ENCODE peak calls at places on chromosomes 5 and 9, in seven cellular contexts. D is astrocyte of the spinal cord, Q is GM12865, F is neural progenitor cell, M is A549, B is testis, L is endodermal cell. Z is an unnamed sample.

GRCh38 chr5:17359451-17359965 is 138.5 kb upstream of the TAF11L2 start:
- DNase-seq in D (peak; percentile 69), Q (no peak), F (no peak), M (no peak), B (no peak), L (no peak), Z (no peak)

GRCh38 chr5:61969347-61969746 is 336.7 kb upstream of the KIF2A start:
- DNase-seq in D (no peak), Q (no peak), F (no peak), M (no peak), B (no peak), L (no peak), Z (no peak)

GRCh38 chr5:29833394-29833793 is 1360.1 kb upstream of the CDH6 start:
- DNase-seq in D (no peak), Q (no peak), F (peak; percentile 13), M (no peak), B (no peak), L (no peak), Z (no peak)

GRCh38 chr9:135582966-135583685 is 21.6 kb downstream of the PAEP start:
- DNase-seq in D (no peak), Q (no peak), F (no peak), M (no peak), B (peak; percentile 5), L (no peak), Z (no peak)

GRCh38 chr9:89461302-89461701 is 36.6 kb downstream of the SEMA4D start:
- DNase-seq in D (peak; percentile 83), Q (no peak), F (no peak), M (no peak), B (no peak), L (no peak), Z (no peak)

GRCh38 chr9:4375424-4376195 is 75.7 kb upstream of the GLIS3 start:
- DNase-seq in D (peak; percentile 68), Q (peak; percentile 21), F (peak; percentile 52), M (peak; percentile 52), B (no peak), L (no peak), Z (no peak)

GRCh38 chr5:93017854-93018253 is 563.2 kb downstream of the NR2F1-AS1 start:
- DNase-seq in D (peak; percentile 75), Q (no peak), F (no peak), M (no peak), B (no peak), L (no peak), Z (no peak)

GRCh38 chr5:154403776-154404387 is 41.9 kb upstream of the SAP30L start:
- DNase-seq in D (no peak), Q (no peak), F (peak; percentile 44), M (no peak), B (peak; percentile 12), L (no peak), Z (no peak)

GRCh38 chr5:73454379-73455036 is 5.9 kb upstream of the FOXD1 start:
- DNase-seq in D (peak; percentile 65), Q (peak; percentile 56), F (peak; percentile 84), M (no peak), B (peak; percentile 46), L (peak; percentile 94), Z (no peak)

GRCh38 chr9:93589688-93590087 is 13.3 kb downstream of the PHF2 start:
- DNase-seq in D (peak; percentile 26), Q (no peak), F (peak; percentile 40), M (no peak), B (no peak), L (peak; percentile 44), Z (no peak)

GRCh38 chr5:178287791-178288105 is 55.1 kb upstream of the PHYKPL start:
- DNase-seq in D (no peak), Q (no peak), F (no peak), M (no peak), B (no peak), L (no peak), Z (peak; percentile 16)

GRCh38 chr9:20225841-20226240 is 396.5 kb downstream of the MLLT3 start:
- DNase-seq in D (no peak), Q (no peak), F (no peak), M (no peak), B (no peak), L (no peak), Z (no peak)

GRCh38 chr9:4576448-4576847 is 85.6 kb upstream of the PLPP6 start:
- DNase-seq in D (no peak), Q (no peak), F (no peak), M (no peak), B (no peak), L (no peak), Z (no peak)

GRCh38 chr9:89687216-89687615 is 82.4 kb downstream of the GADD45G start:
- DNase-seq in D (no peak), Q (no peak), F (no peak), M (no peak), B (no peak), L (no peak), Z (no peak)

GRCh38 chr5:76402251-76402879 is 720 bp upstream of the IQGAP2 start:
- DNase-seq in D (peak; percentile 13), Q (peak; percentile 91), F (peak; percentile 79), M (peak; percentile 46), B (peak; percentile 34), L (peak; percentile 87), Z (peak; percentile 84)

DNA sequence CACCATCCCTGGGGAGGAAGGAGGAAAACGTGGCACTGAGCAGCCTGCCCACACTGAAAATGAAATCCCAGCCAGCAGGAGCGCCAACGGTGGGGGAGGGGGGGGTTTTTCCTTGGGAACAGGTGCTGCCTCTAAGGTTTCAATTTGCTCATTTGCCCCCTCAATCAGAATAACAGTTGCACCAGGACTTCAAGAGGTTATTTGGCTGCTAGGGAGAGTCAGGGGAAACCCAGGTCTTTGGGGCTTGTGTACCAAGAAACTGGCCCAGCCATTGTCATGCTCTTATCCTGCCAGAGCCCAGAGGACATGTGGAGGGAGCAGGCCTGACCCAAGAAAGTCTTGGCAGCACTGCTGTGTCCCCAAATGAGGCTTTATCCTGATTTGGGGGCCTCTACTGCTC is 66.5 kb downstream of the NDFIP1 start:
- DNase-seq in D (no peak), Q (no peak), F (no peak), M (no peak), B (peak; percentile 1), L (peak; percentile 60), Z (no peak)
- TF ChIP-seq CTCF in D (no peak), Q (no peak), F (no peak), M (no peak), B (no peak), L (no peak), Z (no peak)

DNA sequence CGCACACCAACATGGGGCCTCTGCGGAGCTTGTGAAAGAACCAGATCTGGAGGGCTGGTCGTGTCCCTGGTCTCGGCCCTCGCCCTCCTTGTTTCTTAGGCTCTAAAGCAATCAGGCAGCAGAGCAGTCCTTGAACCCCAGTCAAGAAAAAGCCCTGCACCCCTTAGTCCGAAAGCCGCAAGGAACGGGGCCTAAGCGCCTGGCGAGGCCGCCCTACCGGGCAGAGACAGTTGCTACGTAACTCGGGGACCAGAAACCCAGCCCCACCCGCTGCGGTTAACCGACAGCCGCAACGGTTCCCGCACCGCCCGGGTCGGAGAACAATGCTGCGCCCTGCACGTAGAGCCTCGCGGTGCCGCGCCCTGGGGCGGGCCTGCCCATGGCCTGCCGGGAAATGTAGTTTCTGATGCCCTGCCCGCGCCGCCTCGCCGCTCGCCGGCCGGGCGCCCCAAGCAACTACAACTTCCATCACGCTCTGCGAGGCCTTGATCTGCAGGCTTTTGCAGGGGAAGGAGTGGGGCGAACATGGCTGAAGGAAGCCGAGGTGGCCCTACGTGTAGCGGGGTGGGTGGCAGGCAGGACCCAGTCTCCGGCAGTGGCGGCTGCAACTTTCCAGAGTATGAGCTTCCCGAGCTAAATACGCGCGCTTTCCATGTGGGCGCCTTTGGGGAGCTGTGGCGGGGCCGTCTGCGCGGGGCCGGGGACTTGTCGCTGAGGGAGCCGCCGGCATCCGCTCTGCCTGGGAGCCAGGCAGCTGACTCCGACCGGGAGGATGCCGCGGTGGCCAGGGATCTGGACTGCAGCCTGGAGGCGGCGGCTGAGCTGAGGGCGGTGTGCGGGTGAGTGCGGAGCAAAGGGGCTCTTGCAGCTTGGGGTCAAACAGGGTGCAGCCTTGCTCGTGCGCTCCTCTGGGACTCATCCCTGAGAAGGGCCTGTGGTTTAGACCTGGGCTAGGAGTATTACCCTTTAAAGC is at the start of gene SNAPC3:
- DNase-seq in D (peak; percentile 97), Q (peak; percentile 97), F (peak; percentile 97), M (peak; percentile 94), B (peak; percentile 96), L (peak; percentile 98), Z (peak; percentile 87)
- TF ChIP-seq CTCF in D (no peak), Q (no peak), F (no peak), M (no peak), B (no peak), L (no peak), Z (no peak)

GRCh38 chr5:14870347-14871083 is 1.1 kb downstream of the ANKH start:
- DNase-seq in D (no peak), Q (peak; percentile 61), F (peak; percentile 25), M (no peak), B (no peak), L (no peak), Z (no peak)

GRCh38 chr5:14871084-14871572 is 450 bp downstream of the ANKH start:
- DNase-seq in D (no peak), Q (peak; percentile 25), F (peak; percentile 30), M (no peak), B (peak; percentile 31), L (no peak), Z (peak; percentile 52)

GRCh38 chr5:14873093-14873492 is 1.5 kb upstream of the ANKH start:
- DNase-seq in D (no peak), Q (no peak), F (peak; percentile 3), M (no peak), B (no peak), L (peak; percentile 69), Z (no peak)

GRCh38 chr5:14872070-14872989 is 752 bp upstream of the ANKH start:
- DNase-seq in D (peak; percentile 41), Q (peak; percentile 55), F (peak; percentile 58), M (peak; percentile 21), B (peak; percentile 74), L (peak; percentile 75), Z (peak; percentile 86)

DNA sequence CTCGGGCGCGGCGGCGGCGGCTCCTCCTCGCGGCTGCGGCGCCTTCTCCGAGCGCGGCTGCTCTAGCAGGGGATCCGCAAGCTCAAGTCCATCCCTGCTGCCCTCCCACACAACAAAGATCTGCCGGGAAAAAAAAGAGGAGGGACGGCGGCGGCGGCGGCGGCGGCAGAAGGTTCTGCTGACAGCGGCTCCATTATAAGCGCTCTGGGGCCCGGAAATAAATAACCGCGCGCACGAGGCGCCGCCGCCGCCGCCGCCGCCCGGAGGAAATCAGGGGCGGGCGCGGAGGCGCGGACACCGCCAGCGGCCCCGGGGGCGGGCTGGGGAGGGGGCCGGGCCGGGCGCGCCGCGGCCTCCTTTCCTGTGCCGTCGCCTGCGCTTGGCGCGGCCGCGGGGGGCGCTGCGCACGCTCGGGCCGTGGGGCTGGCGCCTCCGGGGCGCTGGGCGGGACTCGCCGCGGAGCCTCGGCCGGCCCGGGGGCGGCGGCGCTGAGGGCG is at the start of gene ANKH:
- DNase-seq in D (peak; percentile 83), Q (peak; percentile 84), F (peak; percentile 92), M (peak; percentile 45), B (peak; percentile 70), L (peak; percentile 88), Z (peak; percentile 62)
- TF ChIP-seq CTCF in D (peak; percentile 23), Q (peak; percentile 51), F (no peak), M (peak; percentile 81), B (no peak), L (no peak), Z (no peak)

GRCh38 chr5:130136300-130136699 is 232.0 kb downstream of the CHSY3 start:
- DNase-seq in D (no peak), Q (no peak), F (no peak), M (no peak), B (no peak), L (no peak), Z (no peak)

GRCh38 chr5:130138406-130139060 is 234.3 kb downstream of the CHSY3 start:
- DNase-seq in D (peak; percentile 25), Q (no peak), F (no peak), M (no peak), B (no peak), L (no peak), Z (no peak)

GRCh38 chr5:130141689-130142320 is 237.5 kb downstream of the CHSY3 start:
- DNase-seq in D (peak; percentile 47), Q (peak; percentile 55), F (peak; percentile 67), M (peak; percentile 24), B (peak; percentile 26), L (peak; percentile 85), Z (no peak)
- TF ChIP-seq CTCF in D (peak; percentile 81), Q (peak; percentile 78), F (peak; percentile 78), M (peak; percentile 21), B (no peak), L (peak; percentile 93), Z (no peak)